ENCODE peak calls at places on chromosomes 13 and 19, in five cellular contexts. One of them, this sample, is unnamed.

GRCh38 chr13:77062097-77062496 is 35.1 kb upstream of the FBXL3 start:
- DNase-seq in adrenal gland: no peak
- DNase-seq in breast epithelium: no peak
- DNase-seq in AG04450: no peak
- DNase-seq in left lung: no peak
- DNase-seq in this sample: no peak

GRCh38 chr13:111577956-111578595 is 257.6 kb downstream of the TEX29 start:
- DNase-seq in adrenal gland: no peak
- DNase-seq in breast epithelium: no peak
- DNase-seq in AG04450: no peak
- DNase-seq in left lung: no peak
- DNase-seq in this sample: no peak

GRCh38 chr19:16497042-16497441 is 848 bp downstream of the C19orf44 start:
- DNase-seq in adrenal gland: no peak
- DNase-seq in breast epithelium: no peak
- DNase-seq in AG04450: no peak
- DNase-seq in left lung: peak; percentile 19
- DNase-seq in this sample: no peak

GRCh38 chr19:43779820-43780219 is 953 bp downstream of the KCNN4 start:
- DNase-seq in adrenal gland: no peak
- DNase-seq in breast epithelium: no peak
- DNase-seq in AG04450: no peak
- DNase-seq in left lung: no peak
- DNase-seq in this sample: no peak

GRCh38 chr19:31515931-31516330 is 166.7 kb upstream of the TSHZ3 start:
- DNase-seq in adrenal gland: no peak
- DNase-seq in breast epithelium: no peak
- DNase-seq in AG04450: no peak
- DNase-seq in left lung: no peak
- DNase-seq in this sample: peak; percentile 24

GRCh38 chr19:42090687-42091086 is 14.7 kb downstream of the ZNF574 start:
- DNase-seq in adrenal gland: no peak
- DNase-seq in breast epithelium: no peak
- DNase-seq in AG04450: no peak
- DNase-seq in left lung: no peak
- DNase-seq in this sample: no peak

GRCh38 chr13:99404005-99404755 is 97.0 kb upstream of the GPR183 start:
- DNase-seq in adrenal gland: no peak
- DNase-seq in breast epithelium: no peak
- DNase-seq in AG04450: no peak
- DNase-seq in left lung: no peak
- DNase-seq in this sample: no peak

GRCh38 chr13:62704795-62705329 is 1289.2 kb upstream of the PCDH20 start:
- DNase-seq in adrenal gland: no peak
- DNase-seq in breast epithelium: no peak
- DNase-seq in AG04450: no peak
- DNase-seq in left lung: no peak
- DNase-seq in this sample: no peak

GRCh38 chr13:30142502-30143211 is 164.7 kb downstream of the KATNAL1 start:
- DNase-seq in adrenal gland: peak; percentile 72
- DNase-seq in breast epithelium: peak; percentile 65
- DNase-seq in AG04450: peak; percentile 97
- DNase-seq in left lung: no peak
- DNase-seq in this sample: peak; percentile 89

GRCh38 chr19:38210458-38210987 is 13.5 kb downstream of the DPF1 start:
- DNase-seq in adrenal gland: no peak
- DNase-seq in breast epithelium: no peak
- DNase-seq in AG04450: no peak
- DNase-seq in left lung: no peak
- DNase-seq in this sample: no peak

GRCh38 chr13:101452519-101453485 is at the start of gene ITGBL1:
- DNase-seq in adrenal gland: no peak
- DNase-seq in breast epithelium: no peak
- DNase-seq in AG04450: no peak
- DNase-seq in left lung: peak; percentile 65
- DNase-seq in this sample: peak; percentile 62

GRCh38 chr19:47100290-47100689 is 13.3 kb downstream of the ZC3H4 start:
- DNase-seq in adrenal gland: no peak
- DNase-seq in breast epithelium: no peak
- DNase-seq in AG04450: no peak
- DNase-seq in left lung: no peak
- DNase-seq in this sample: no peak

GRCh38 chr13:95245072-95245471 is 56.2 kb downstream of the ABCC4 start:
- DNase-seq in adrenal gland: no peak
- DNase-seq in breast epithelium: no peak
- DNase-seq in AG04450: no peak
- DNase-seq in left lung: no peak
- DNase-seq in this sample: no peak

GRCh38 chr13:114161028-114161556 is 18.0 kb upstream of the CFAP97D2 start:
- DNase-seq in adrenal gland: no peak
- DNase-seq in breast epithelium: no peak
- DNase-seq in AG04450: no peak
- DNase-seq in left lung: peak; percentile 62
- DNase-seq in this sample: no peak

GRCh38 chr13:47463726-47464125 is 537.3 kb downstream of the SUCLA2 start:
- DNase-seq in adrenal gland: no peak
- DNase-seq in breast epithelium: no peak
- DNase-seq in AG04450: peak; percentile 18
- DNase-seq in left lung: peak; percentile 37
- DNase-seq in this sample: peak; percentile 78

GRCh38 chr13:29077051-29077813 is 257.1 kb downstream of the MTUS2 start:
- DNase-seq in adrenal gland: no peak
- DNase-seq in breast epithelium: no peak
- DNase-seq in AG04450: no peak
- DNase-seq in left lung: no peak
- DNase-seq in this sample: no peak

GRCh38 chr13:109625156-109625555 is 161.2 kb downstream of the IRS2 start:
- DNase-seq in adrenal gland: no peak
- DNase-seq in breast epithelium: no peak
- DNase-seq in AG04450: no peak
- DNase-seq in left lung: no peak
- DNase-seq in this sample: no peak

GRCh38 chr13:30804474-30804873 is 69.1 kb downstream of the ALOX5AP start:
- DNase-seq in adrenal gland: peak; percentile 23
- DNase-seq in breast epithelium: no peak
- DNase-seq in AG04450: no peak
- DNase-seq in left lung: no peak
- DNase-seq in this sample: no peak

GRCh38 chr19:31285744-31286143 is 63.5 kb downstream of the TSHZ3 start:
- DNase-seq in adrenal gland: no peak
- DNase-seq in breast epithelium: no peak
- DNase-seq in AG04450: peak; percentile 21
- DNase-seq in left lung: no peak
- DNase-seq in this sample: no peak

GRCh38 chr19:6970478-6970877 is 50.8 kb downstream of the MBD3L2B start:
- DNase-seq in adrenal gland: no peak
- DNase-seq in breast epithelium: no peak
- DNase-seq in AG04450: no peak
- DNase-seq in left lung: no peak
- DNase-seq in this sample: no peak

GRCh38 chr13:29137016-29137415 is 316.9 kb downstream of the MTUS2 start:
- DNase-seq in adrenal gland: no peak
- DNase-seq in breast epithelium: no peak
- DNase-seq in AG04450: no peak
- DNase-seq in left lung: no peak
- DNase-seq in this sample: no peak

GRCh38 chr13:101763191-101763590 is 310.7 kb downstream of the ITGBL1 start:
- DNase-seq in adrenal gland: no peak
- DNase-seq in breast epithelium: no peak
- DNase-seq in AG04450: no peak
- DNase-seq in left lung: no peak
- DNase-seq in this sample: no peak

GRCh38 chr13:91726666-91727065 is 328.2 kb downstream of the GPC5 start:
- DNase-seq in adrenal gland: no peak
- DNase-seq in breast epithelium: no peak
- DNase-seq in AG04450: no peak
- DNase-seq in left lung: no peak
- DNase-seq in this sample: no peak

GRCh38 chr13:29595380-29596063 is at the start of gene SLC7A1:
- DNase-seq in adrenal gland: peak; percentile 76
- DNase-seq in breast epithelium: peak; percentile 69
- DNase-seq in AG04450: no peak
- DNase-seq in left lung: peak; percentile 94
- DNase-seq in this sample: peak; percentile 70

GRCh38 chr19:46614114-46614701 is 10.7 kb downstream of the PTGIR start:
- DNase-seq in adrenal gland: peak; percentile 90
- DNase-seq in breast epithelium: peak; percentile 78
- DNase-seq in AG04450: no peak
- DNase-seq in left lung: peak; percentile 92
- DNase-seq in this sample: peak; percentile 81

GRCh38 chr19:18850560-18851375 is 19.0 kb downstream of the UPF1 start:
- DNase-seq in adrenal gland: peak; percentile 64
- DNase-seq in breast epithelium: no peak
- DNase-seq in AG04450: no peak
- DNase-seq in left lung: no peak
- DNase-seq in this sample: no peak

GRCh38 chr19:45824041-45824471 is 8.9 kb upstream of the RSPH6A start:
- DNase-seq in adrenal gland: peak; percentile 83
- DNase-seq in breast epithelium: peak; percentile 73
- DNase-seq in AG04450: no peak
- DNase-seq in left lung: peak; percentile 61
- DNase-seq in this sample: no peak

GRCh38 chr13:114067381-114067885 is 65.0 kb downstream of the RASA3 start:
- DNase-seq in adrenal gland: no peak
- DNase-seq in breast epithelium: no peak
- DNase-seq in AG04450: no peak
- DNase-seq in left lung: no peak
- DNase-seq in this sample: no peak

GRCh38 chr13:49400755-49401659 is 42.9 kb downstream of the CAB39L start:
- DNase-seq in adrenal gland: peak; percentile 51
- DNase-seq in breast epithelium: no peak
- DNase-seq in AG04450: peak; percentile 41
- DNase-seq in left lung: no peak
- DNase-seq in this sample: peak; percentile 40

GRCh38 chr19:30350995-30351394 is 21.2 kb upstream of the ZNF536 start:
- DNase-seq in adrenal gland: no peak
- DNase-seq in breast epithelium: no peak
- DNase-seq in AG04450: no peak
- DNase-seq in left lung: no peak
- DNase-seq in this sample: no peak

GRCh38 chr13:66553391-66553790 is 676.7 kb downstream of the PCDH9 start:
- DNase-seq in adrenal gland: no peak
- DNase-seq in breast epithelium: no peak
- DNase-seq in AG04450: no peak
- DNase-seq in left lung: no peak
- DNase-seq in this sample: no peak

GRCh38 chr13:25114220-25114619 is 18.3 kb downstream of the PABPC3 start:
- DNase-seq in adrenal gland: peak; percentile 81
- DNase-seq in breast epithelium: peak; percentile 72
- DNase-seq in AG04450: peak; percentile 50
- DNase-seq in left lung: no peak
- DNase-seq in this sample: peak; percentile 51

GRCh38 chr19:8310342-8311055 is 2.3 kb upstream of the CD320 start:
- DNase-seq in adrenal gland: peak; percentile 17
- DNase-seq in breast epithelium: peak; percentile 43
- DNase-seq in AG04450: no peak
- DNase-seq in left lung: peak; percentile 18
- DNase-seq in this sample: no peak

GRCh38 chr13:82116422-82116989 is 1765.8 kb downstream of the SLITRK1 start:
- DNase-seq in adrenal gland: no peak
- DNase-seq in breast epithelium: no peak
- DNase-seq in AG04450: no peak
- DNase-seq in left lung: no peak
- DNase-seq in this sample: no peak
- H3K4me3 ChIP-seq in adrenal gland: no peak overlapping the region
- H3K4me3 ChIP-seq in breast epithelium: no peak overlapping the region
- H3K4me3 ChIP-seq in AG04450: no peak overlapping the region
- H3K4me3 ChIP-seq in left lung: no peak overlapping the region
- H3K4me3 ChIP-seq in this sample: no peak overlapping the region

GRCh38 chr13:27034678-27035111 is 136.9 kb downstream of the USP12 start:
- DNase-seq in adrenal gland: no peak
- DNase-seq in breast epithelium: no peak
- DNase-seq in AG04450: no peak
- DNase-seq in left lung: no peak
- DNase-seq in this sample: no peak
- H3K27ac ChIP-seq in adrenal gland: no peak overlapping the region
- H3K27ac ChIP-seq in breast epithelium: no peak overlapping the region
- H3K27ac ChIP-seq in AG04450: no peak overlapping the region
- H3K27ac ChIP-seq in left lung: no peak overlapping the region
- H3K27ac ChIP-seq in this sample: no peak overlapping the region

DNA sequence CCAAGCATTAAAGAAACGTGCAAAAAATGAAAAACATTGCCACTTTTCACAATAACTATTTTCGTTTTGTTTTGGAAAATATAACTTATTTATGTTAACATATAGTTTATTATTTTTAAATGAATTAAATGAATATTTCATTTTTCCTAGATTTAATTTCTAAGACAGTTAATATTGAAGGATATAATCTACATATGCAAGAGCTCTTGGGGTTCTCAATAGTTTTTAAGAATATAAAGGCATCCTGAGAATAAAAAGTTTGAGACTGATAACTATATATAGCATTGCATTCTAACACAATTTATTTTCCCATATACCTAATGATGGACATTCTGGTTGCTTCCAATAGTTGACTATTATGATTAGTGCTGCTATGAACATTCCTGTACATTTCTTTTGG is 19.9 kb downstream of the ZNF461 start:
- DNase-seq in adrenal gland: no peak
- DNase-seq in breast epithelium: no peak
- DNase-seq in AG04450: no peak
- DNase-seq in left lung: no peak
- DNase-seq in this sample: no peak
- H3K9me3 ChIP-seq in adrenal gland: peaks cover 21% of the 10 kb centered on the region
- H3K9me3 ChIP-seq in breast epithelium: peaks cover 84% of the 10 kb centered on the region
- H3K9me3 ChIP-seq in AG04450: peaks cover 63% of the 10 kb centered on the region
- H3K9me3 ChIP-seq in left lung: peaks cover 100% of the 10 kb centered on the region
- H3K9me3 ChIP-seq in this sample: peaks cover 14% of the 10 kb centered on the region

GRCh38 chr13:45321230-45321629 is 19.8 kb downstream of the TPT1 start:
- DNase-seq in adrenal gland: no peak
- DNase-seq in breast epithelium: no peak
- DNase-seq in AG04450: no peak
- DNase-seq in left lung: no peak
- DNase-seq in this sample: no peak
- H3K4me3 ChIP-seq in adrenal gland: no peak overlapping the region
- H3K4me3 ChIP-seq in breast epithelium: no peak overlapping the region
- H3K4me3 ChIP-seq in AG04450: no peak overlapping the region
- H3K4me3 ChIP-seq in left lung: no peak overlapping the region
- H3K4me3 ChIP-seq in this sample: no peak overlapping the region

GRCh38 chr19:55476100-55476775 is at the start of gene ZNF628:
- DNase-seq in adrenal gland: peak; percentile 99
- DNase-seq in breast epithelium: peak; percentile 99
- DNase-seq in AG04450: peak; percentile 92
- DNase-seq in left lung: peak; percentile 98
- DNase-seq in this sample: peak; percentile 99
- H3K27ac ChIP-seq in adrenal gland: peak within 1 kb of the TSS; percentile 69
- H3K27ac ChIP-seq in breast epithelium: peak within 1 kb of the TSS; percentile 98
- H3K27ac ChIP-seq in AG04450: peak within 1 kb of the TSS; percentile 57
- H3K27ac ChIP-seq in left lung: peak within 1 kb of the TSS; percentile 93
- H3K27ac ChIP-seq in this sample: peak within 1 kb of the TSS; percentile 49